ENCODE peak calls at places on chromosomes 16 and 17, in five cellular contexts. C, F, Y, R and P are unnamed samples.

GRCh38 chr17:17801800-17802481 is 34.8 kb downstream of the SREBF1 start:
- DNase-seq in C (no peak), F (no peak), Y (no peak), R (no peak), P (no peak)

GRCh38 chr17:75850928-75851692 is 4.0 kb downstream of the WBP2 start:
- DNase-seq in C (peak; percentile 47), F (no peak), Y (peak; percentile 80), R (no peak), P (no peak)

GRCh38 chr16:87101903-87102302 is 215.3 kb downstream of the C16orf95 start:
- DNase-seq in C (no peak), F (no peak), Y (no peak), R (peak; percentile 60), P (no peak)

GRCh38 chr17:58224315-58224714 is 5.3 kb upstream of the MKS1 start:
- DNase-seq in C (peak; percentile 85), F (no peak), Y (no peak), R (peak; percentile 53), P (no peak)

GRCh38 chr17:45411348-45412105 is 21.1 kb downstream of the ARHGAP27 start:
- DNase-seq in C (no peak), F (no peak), Y (peak; percentile 35), R (no peak), P (no peak)

GRCh38 chr17:44807817-44808155 is 22.3 kb downstream of the GJC1 start:
- DNase-seq in C (peak; percentile 41), F (no peak), Y (no peak), R (no peak), P (no peak)

GRCh38 chr16:57999366-57999970 is 1.0 kb downstream of the ZNF319 start:
- DNase-seq in C (peak; percentile 52), F (no peak), Y (no peak), R (peak; percentile 35), P (no peak)

GRCh38 chr17:80474231-80474932 is 2.0 kb downstream of the NPTX1 start:
- DNase-seq in C (peak; percentile 38), F (peak; percentile 41), Y (no peak), R (peak; percentile 28), P (no peak)

GRCh38 chr16:28504707-28505404 is 1.8 kb downstream of the IL27 start:
- DNase-seq in C (peak; percentile 57), F (no peak), Y (no peak), R (no peak), P (no peak)

GRCh38 chr17:59311051-59311468 is 20.4 kb upstream of the YPEL2 start:
- DNase-seq in C (peak; percentile 72), F (peak; percentile 44), Y (no peak), R (peak; percentile 73), P (peak; percentile 41)

GRCh38 chr17:19369846-19370492 is 7.4 kb upstream of the B9D1 start:
- DNase-seq in C (no peak), F (no peak), Y (no peak), R (no peak), P (no peak)

GRCh38 chr17:40065041-40065770 is 2.4 kb downstream of the THRA start:
- DNase-seq in C (peak; percentile 41), F (no peak), Y (no peak), R (peak; percentile 39), P (no peak)

GRCh38 chr16:82587289-82587688 is 39.5 kb upstream of the CDH13 start:
- DNase-seq in C (no peak), F (no peak), Y (no peak), R (no peak), P (no peak)

GRCh38 chr16:54712866-54713265 is 217.8 kb upstream of the IRX5 start:
- DNase-seq in C (no peak), F (no peak), Y (no peak), R (no peak), P (no peak)